ENCODE peak calls at places on chromosome 10, in six cellular contexts. E is H9, S is IMR-90, V is trophoblast cell, F is mesenchymal stem cell, Q is H1. D is an unnamed sample.

GRCh38 chr10:105993609-105994008 is 1170.9 kb downstream of the SORCS1 start:
- DNase-seq in E (no peak), S (no peak), V (no peak), F (no peak), Q (no peak), D (no peak)

GRCh38 chr10:24414597-24414996 is 205.7 kb downstream of the KIAA1217 start:
- DNase-seq in E (no peak), S (no peak), V (no peak), F (no peak), Q (no peak), D (no peak)

GRCh38 chr10:23516530-23516929 is 77.7 kb downstream of the OTUD1 start:
- DNase-seq in E (no peak), S (peak; percentile 12), V (no peak), F (peak; percentile 35), Q (no peak), D (peak; percentile 9)

GRCh38 chr10:31698169-31698890 is 230.3 kb downstream of the ARHGAP12 start:
- DNase-seq in E (no peak), S (peak; percentile 91), V (peak; percentile 81), F (peak; percentile 90), Q (no peak), D (no peak)

GRCh38 chr10:37896436-37896835 is 39.0 kb upstream of the ZNF248 start:
- DNase-seq in E (no peak), S (no peak), V (no peak), F (no peak), Q (no peak), D (no peak)

GRCh38 chr10:31908157-31908556 is 20.5 kb downstream of the ARHGAP12 start:
- DNase-seq in E (no peak), S (no peak), V (no peak), F (no peak), Q (no peak), D (no peak)

GRCh38 chr10:22436526-22436892 is 91.2 kb downstream of the SPAG6 start:
- DNase-seq in E (no peak), S (no peak), V (no peak), F (no peak), Q (no peak), D (no peak)

GRCh38 chr10:114751856-114752255 is 69.7 kb upstream of the FHIP2A start:
- DNase-seq in E (no peak), S (peak; percentile 65), V (no peak), F (no peak), Q (no peak), D (no peak)

GRCh38 chr10:100374137-100374655 is 27.2 kb downstream of the SCD start:
- DNase-seq in E (no peak), S (no peak), V (no peak), F (no peak), Q (no peak), D (no peak)

GRCh38 chr10:43230909-43231522 is 35.8 kb downstream of the RASGEF1A start:
- DNase-seq in E (peak; percentile 23), S (no peak), V (no peak), F (no peak), Q (no peak), D (no peak)

GRCh38 chr10:12980080-12980656 is 21.3 kb downstream of the CCDC3 start:
- DNase-seq in E (no peak), S (no peak), V (no peak), F (peak; percentile 52), Q (no peak), D (no peak)

GRCh38 chr10:127774771-127775559 is 38.0 kb downstream of the FOXI2 start:
- DNase-seq in E (no peak), S (no peak), V (no peak), F (no peak), Q (no peak), D (no peak)

GRCh38 chr10:110496553-110497437 is 912 bp upstream of the DUSP5 start:
- DNase-seq in E (no peak), S (no peak), V (no peak), F (no peak), Q (no peak), D (no peak)
- H3K18ac ChIP-seq in E (peak overlapping the region; percentile 61), S (peak overlapping the region; percentile 62), V (peak overlapping the region; percentile 51), F (peak overlapping the region; percentile 95), Q (peak overlapping the region; percentile 27), D (peak overlapping the region; percentile 97)

GRCh38 chr10:79267449-79267848 is 79.8 kb upstream of the PPIF start:
- DNase-seq in E (no peak), S (no peak), V (no peak), F (no peak), Q (no peak), D (no peak)

GRCh38 chr10:79268100-79268670 is 79.1 kb upstream of the PPIF start:
- DNase-seq in E (no peak), S (peak; percentile 70), V (no peak), F (peak; percentile 80), Q (no peak), D (no peak)

GRCh38 chr10:79266543-79267312 is 80.5 kb upstream of the PPIF start:
- DNase-seq in E (no peak), S (peak; percentile 93), V (peak; percentile 68), F (peak; percentile 98), Q (no peak), D (no peak)

GRCh38 chr10:79264942-79265341 is 82.3 kb upstream of the PPIF start:
- DNase-seq in E (no peak), S (peak; percentile 28), V (peak; percentile 98), F (peak; percentile 42), Q (no peak), D (no peak)

GRCh38 chr10:79266092-79266491 is 81.2 kb upstream of the PPIF start:
- DNase-seq in E (no peak), S (no peak), V (no peak), F (no peak), Q (no peak), D (no peak)
- H2AFZ ChIP-seq in E (no peak overlapping the region), S (peak overlapping the region; percentile 81), V (no peak overlapping the region), F (no peak overlapping the region), Q (no peak overlapping the region), D (no peak overlapping the region)

DNA sequence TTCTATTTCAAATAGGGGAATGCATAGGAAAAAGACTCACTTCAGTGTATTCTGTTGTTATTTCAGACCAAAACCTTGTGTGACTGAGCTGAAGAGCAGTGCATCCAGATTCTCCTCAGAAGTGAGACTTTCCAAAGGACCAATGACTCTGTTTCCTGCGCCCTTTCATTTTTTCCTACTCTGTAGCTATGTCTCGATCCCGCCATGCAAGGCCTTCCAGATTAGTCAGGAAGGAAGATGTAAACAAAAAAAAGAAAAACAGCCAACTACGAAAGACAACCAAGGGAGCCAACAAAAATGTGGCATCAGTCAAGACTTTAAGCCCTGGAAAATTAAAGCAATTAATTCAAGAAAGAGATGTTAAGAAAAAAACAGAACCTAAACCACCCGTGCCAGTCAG is 12.0 kb downstream of the TET1 start:
- DNase-seq in E (no peak), S (peak; percentile 64), V (no peak), F (peak; percentile 54), Q (no peak), D (no peak)
- H4K8ac ChIP-seq in E (no peak overlapping the region), S (no peak overlapping the region), V (no peak overlapping the region), F (no peak overlapping the region), Q (no peak overlapping the region), D (no peak overlapping the region)

GRCh38 chr10:27464993-27465392 is 39.1 kb upstream of the RAB18 start:
- DNase-seq in E (no peak), S (no peak), V (no peak), F (no peak), Q (no peak), D (no peak)

GRCh38 chr10:27457261-27457945 is 46.7 kb upstream of the RAB18 start:
- DNase-seq in E (no peak), S (no peak), V (no peak), F (no peak), Q (no peak), D (no peak)

GRCh38 chr10:27457966-27458365 is 46.1 kb upstream of the RAB18 start:
- DNase-seq in E (no peak), S (no peak), V (no peak), F (no peak), Q (no peak), D (no peak)

GRCh38 chr10:27461312-27461711 is 42.8 kb upstream of the RAB18 start:
- DNase-seq in E (no peak), S (no peak), V (no peak), F (no peak), Q (no peak), D (no peak)
- H3K18ac ChIP-seq in E (no peak overlapping the region), S (no peak overlapping the region), V (no peak overlapping the region), F (no peak overlapping the region), Q (no peak overlapping the region), D (no peak overlapping the region)

GRCh38 chr10:103277713-103278299 is 868 bp downstream of the INA start:
- DNase-seq in E (peak; percentile 40), S (no peak), V (no peak), F (no peak), Q (no peak), D (no peak)
- H2AFZ ChIP-seq in E (no peak overlapping the region), S (peak overlapping the region; percentile 92), V (no peak overlapping the region), F (peak overlapping the region; percentile 55), Q (no peak overlapping the region), D (peak overlapping the region; percentile 98)

DNA sequence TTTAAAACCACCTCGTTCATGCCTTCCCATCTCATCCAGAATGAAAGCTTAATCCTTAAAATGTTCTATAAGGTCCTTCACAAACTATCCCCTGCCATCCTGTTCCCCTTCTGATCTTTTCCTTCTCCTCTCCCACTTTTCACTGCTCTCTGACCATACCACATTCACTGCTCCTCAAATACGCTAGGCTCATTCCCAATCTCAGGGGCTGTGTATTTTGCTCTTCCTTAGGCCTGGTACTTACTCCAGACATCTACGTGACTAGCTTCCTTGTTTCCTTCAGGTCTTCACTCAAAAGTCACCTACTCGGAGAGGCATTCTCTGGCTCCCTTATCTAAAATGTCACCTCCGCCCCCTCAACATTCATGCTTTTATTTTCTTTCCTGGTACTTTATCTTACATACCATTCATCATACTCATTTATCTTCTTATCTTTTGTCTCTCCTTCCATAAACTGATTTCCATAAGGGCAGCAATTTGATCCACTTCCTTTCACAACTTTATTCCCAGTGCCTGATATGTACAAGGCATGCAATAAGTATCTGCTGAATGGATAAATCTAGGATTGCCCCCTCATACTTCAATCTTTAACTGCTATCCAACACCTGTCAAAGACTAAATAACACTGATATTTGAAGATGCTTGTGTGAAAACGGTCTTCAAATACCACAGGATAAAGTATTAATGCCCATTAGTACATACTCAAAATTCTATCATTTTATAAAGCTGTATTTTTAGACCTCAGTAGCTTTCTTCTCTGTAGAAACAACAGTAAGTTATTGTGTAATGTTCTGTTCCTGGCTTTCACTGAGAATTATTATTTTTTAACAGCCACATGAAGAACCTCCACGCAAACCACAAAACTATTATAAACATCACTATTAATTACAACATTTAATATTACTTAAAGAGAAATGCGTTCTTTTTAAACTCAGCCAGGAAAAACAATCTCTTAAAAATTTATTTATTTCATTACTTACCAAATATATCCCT is 27.0 kb downstream of the JMJD1C start:
- DNase-seq in E (no peak), S (peak; percentile 24), V (peak; percentile 55), F (no peak), Q (no peak), D (no peak)
- H4K8ac ChIP-seq in E (no peak overlapping the region), S (no peak overlapping the region), V (no peak overlapping the region), F (no peak overlapping the region), Q (no peak overlapping the region), D (no peak overlapping the region)

GRCh38 chr10:102121739-102122372 is 1.7 kb upstream of the LDB1 start:
- DNase-seq in E (peak; percentile 71), S (peak; percentile 69), V (no peak), F (peak; percentile 80), Q (no peak), D (no peak)
- H3K18ac ChIP-seq in E (peak overlapping the region; percentile 74), S (peak overlapping the region; percentile 90), V (peak overlapping the region; percentile 55), F (peak overlapping the region; percentile 79), Q (peak overlapping the region; percentile 72), D (peak overlapping the region; percentile 66)

GRCh38 chr10:112898540-112899395 is 51.3 kb upstream of the TCF7L2 start:
- DNase-seq in E (peak; percentile 95), S (peak; percentile 80), V (no peak), F (peak; percentile 62), Q (peak; percentile 92), D (peak; percentile 53)
- H2AFZ ChIP-seq in E (no peak overlapping the region), S (peak overlapping the region; percentile 90), V (peak overlapping the region; percentile 50), F (peak overlapping the region; percentile 36), Q (peak overlapping the region; percentile 3), D (peak overlapping the region; percentile 84)

D was measured in neuronal stem cell.